ENCODE peak calls at places on chromosome 9, in four cellular contexts. One of them, this sample, is unnamed.

GRCh38 chr9:78273761-78274160 is 23.2 kb upstream of the PSAT1 start:
- DNase-seq in HepG2: no peak
- DNase-seq in A549: no peak
- DNase-seq in K562: no peak
- DNase-seq in this sample: no peak

GRCh38 chr9:21970800-21971620 is 23.2 kb downstream of the CDKN2A start:
- DNase-seq in HepG2: no peak
- DNase-seq in A549: no peak
- DNase-seq in K562: no peak
- DNase-seq in this sample: no peak

GRCh38 chr9:136808781-136809158 is 1.0 kb downstream of the RABL6 start:
- DNase-seq in HepG2: no peak
- DNase-seq in A549: no peak
- DNase-seq in K562: no peak
- DNase-seq in this sample: no peak

GRCh38 chr9:136671646-136672430 is 9.1 kb downstream of the EGFL7 start:
- DNase-seq in HepG2: no peak
- DNase-seq in A549: peak; percentile 78
- DNase-seq in K562: peak; percentile 68
- DNase-seq in this sample: no peak

GRCh38 chr9:36995927-36996471 is 38.1 kb downstream of the PAX5 start:
- DNase-seq in HepG2: peak; percentile 45
- DNase-seq in A549: peak; percentile 60
- DNase-seq in K562: peak; percentile 63
- DNase-seq in this sample: no peak

GRCh38 chr9:68844623-68845612 is 139.9 kb downstream of the PIP5K1B start:
- DNase-seq in HepG2: peak; percentile 25
- DNase-seq in A549: peak; percentile 16
- DNase-seq in K562: peak; percentile 47
- DNase-seq in this sample: no peak

GRCh38 chr9:137083418-137084004 is 3.3 kb upstream of the MAN1B1 start:
- DNase-seq in HepG2: peak; percentile 70
- DNase-seq in A549: peak; percentile 78
- DNase-seq in K562: peak; percentile 62
- DNase-seq in this sample: peak; percentile 66

GRCh38 chr9:127916665-127917581 is at the start of gene ST6GALNAC4:
- DNase-seq in HepG2: peak; percentile 70
- DNase-seq in A549: peak; percentile 74
- DNase-seq in K562: peak; percentile 98
- DNase-seq in this sample: no peak

GRCh38 chr9:136531186-136531903 is 14.5 kb downstream of the NOTCH1 start:
- DNase-seq in HepG2: no peak
- DNase-seq in A549: no peak
- DNase-seq in K562: no peak
- DNase-seq in this sample: no peak

GRCh38 chr9:36530224-36530623 is 42.5 kb upstream of the MELK start:
- DNase-seq in HepG2: no peak
- DNase-seq in A549: no peak
- DNase-seq in K562: no peak
- DNase-seq in this sample: no peak

GRCh38 chr9:109579191-109579948 is 81.3 kb upstream of the PTPN3 start:
- DNase-seq in HepG2: no peak
- DNase-seq in A549: no peak
- DNase-seq in K562: no peak
- DNase-seq in this sample: no peak

GRCh38 chr9:81814794-81815464 is 113.3 kb upstream of the SPATA31D4 start:
- DNase-seq in HepG2: no peak
- DNase-seq in A549: no peak
- DNase-seq in K562: no peak
- DNase-seq in this sample: peak; percentile 27

GRCh38 chr9:16335788-16336580 is 534.5 kb downstream of the BNC2 start:
- DNase-seq in HepG2: no peak
- DNase-seq in A549: peak; percentile 95
- DNase-seq in K562: no peak
- DNase-seq in this sample: no peak

GRCh38 chr9:95516736-95517558 is at the start of gene PTCH1:
- DNase-seq in HepG2: no peak
- DNase-seq in A549: peak; percentile 13
- DNase-seq in K562: peak; percentile 77
- DNase-seq in this sample: no peak

GRCh38 chr9:26261503-26262330 is 583.5 kb upstream of the TUSC1 start:
- DNase-seq in HepG2: no peak
- DNase-seq in A549: peak; percentile 9
- DNase-seq in K562: no peak
- DNase-seq in this sample: no peak

GRCh38 chr9:71302776-71303175 is 181.4 kb upstream of the TRPM3 start:
- DNase-seq in HepG2: no peak
- DNase-seq in A549: no peak
- DNase-seq in K562: no peak
- DNase-seq in this sample: no peak

GRCh38 chr9:121498150-121498486 is 1.5 kb downstream of the GGTA1 start:
- DNase-seq in HepG2: peak; percentile 67
- DNase-seq in A549: peak; percentile 94
- DNase-seq in K562: peak; percentile 74
- DNase-seq in this sample: peak; percentile 21

GRCh38 chr9:28378236-28378635 is 805.0 kb upstream of the C9orf72 start:
- DNase-seq in HepG2: no peak
- DNase-seq in A549: no peak
- DNase-seq in K562: no peak
- DNase-seq in this sample: no peak

GRCh38 chr9:34549407-34549732 is 26.6 kb upstream of the ENHO start:
- DNase-seq in HepG2: no peak
- DNase-seq in A549: no peak
- DNase-seq in K562: no peak
- DNase-seq in this sample: no peak

GRCh38 chr9:100213730-100214477 is 114.9 kb downstream of the INVS start:
- DNase-seq in HepG2: no peak
- DNase-seq in A549: no peak
- DNase-seq in K562: no peak
- DNase-seq in this sample: no peak

GRCh38 chr9:115133649-115134048 is 15.7 kb upstream of the TNC start:
- DNase-seq in HepG2: no peak
- DNase-seq in A549: no peak
- DNase-seq in K562: no peak
- DNase-seq in this sample: no peak

GRCh38 chr9:135766707-135767106 is 64.7 kb downstream of the KCNT1 start:
- DNase-seq in HepG2: no peak
- DNase-seq in A549: no peak
- DNase-seq in K562: no peak
- DNase-seq in this sample: no peak

GRCh38 chr9:9598723-9599122 is 1014.1 kb downstream of the PTPRD start:
- DNase-seq in HepG2: no peak
- DNase-seq in A549: no peak
- DNase-seq in K562: no peak
- DNase-seq in this sample: no peak

GRCh38 chr9:113772121-113772885 is 103.8 kb upstream of the ZNF618 start:
- DNase-seq in HepG2: no peak
- DNase-seq in A549: no peak
- DNase-seq in K562: no peak
- DNase-seq in this sample: no peak

GRCh38 chr9:91101598-91102168 is 260.0 kb downstream of the AUH start:
- DNase-seq in HepG2: no peak
- DNase-seq in A549: no peak
- DNase-seq in K562: no peak
- DNase-seq in this sample: no peak

GRCh38 chr9:131334568-131335105 is 45.1 kb downstream of the PLPP7 start:
- DNase-seq in HepG2: no peak
- DNase-seq in A549: no peak
- DNase-seq in K562: peak; percentile 25
- DNase-seq in this sample: no peak

GRCh38 chr9:90727498-90727897 is 74.1 kb upstream of the SYK start:
- DNase-seq in HepG2: no peak
- DNase-seq in A549: no peak
- DNase-seq in K562: no peak
- DNase-seq in this sample: no peak

GRCh38 chr9:97668485-97668884 is 28.7 kb downstream of the XPA start:
- DNase-seq in HepG2: no peak
- DNase-seq in A549: no peak
- DNase-seq in K562: no peak
- DNase-seq in this sample: no peak

GRCh38 chr9:117029341-117029740 is 342.2 kb downstream of the TRIM32 start:
- DNase-seq in HepG2: no peak
- DNase-seq in A549: no peak
- DNase-seq in K562: no peak
- DNase-seq in this sample: no peak

GRCh38 chr9:132114102-132114707 is 34.5 kb upstream of the MED27 start:
- DNase-seq in HepG2: peak; percentile 40
- DNase-seq in A549: peak; percentile 59
- DNase-seq in K562: peak; percentile 68
- DNase-seq in this sample: no peak

GRCh38 chr9:130931508-130932150 is 7.4 kb downstream of the FIBCD1 start:
- DNase-seq in HepG2: no peak
- DNase-seq in A549: no peak
- DNase-seq in K562: peak; percentile 70
- DNase-seq in this sample: peak; percentile 64

GRCh38 chr9:2260401-2261306 is 245.5 kb downstream of the SMARCA2 start:
- DNase-seq in HepG2: no peak
- DNase-seq in A549: peak; percentile 51
- DNase-seq in K562: no peak
- DNase-seq in this sample: no peak
- TF ChIP-seq CHD4 in HepG2: no peak
- TF ChIP-seq CHD4 in A549: no peak
- TF ChIP-seq CHD4 in K562: no peak
- TF ChIP-seq CHD4 in this sample: no peak

GRCh38 chr9:94511134-94511942 is 43.5 kb upstream of the PCAT7 start:
- DNase-seq in HepG2: peak; percentile 63
- DNase-seq in A549: no peak
- DNase-seq in K562: no peak
- DNase-seq in this sample: no peak

GRCh38 chr9:94511943-94512265 is 43.0 kb upstream of the PCAT7 start:
- DNase-seq in HepG2: no peak
- DNase-seq in A549: no peak
- DNase-seq in K562: no peak
- DNase-seq in this sample: no peak

GRCh38 chr9:94504358-94504757 is 50.5 kb upstream of the PCAT7 start:
- DNase-seq in HepG2: no peak
- DNase-seq in A549: no peak
- DNase-seq in K562: no peak
- DNase-seq in this sample: no peak

DNA sequence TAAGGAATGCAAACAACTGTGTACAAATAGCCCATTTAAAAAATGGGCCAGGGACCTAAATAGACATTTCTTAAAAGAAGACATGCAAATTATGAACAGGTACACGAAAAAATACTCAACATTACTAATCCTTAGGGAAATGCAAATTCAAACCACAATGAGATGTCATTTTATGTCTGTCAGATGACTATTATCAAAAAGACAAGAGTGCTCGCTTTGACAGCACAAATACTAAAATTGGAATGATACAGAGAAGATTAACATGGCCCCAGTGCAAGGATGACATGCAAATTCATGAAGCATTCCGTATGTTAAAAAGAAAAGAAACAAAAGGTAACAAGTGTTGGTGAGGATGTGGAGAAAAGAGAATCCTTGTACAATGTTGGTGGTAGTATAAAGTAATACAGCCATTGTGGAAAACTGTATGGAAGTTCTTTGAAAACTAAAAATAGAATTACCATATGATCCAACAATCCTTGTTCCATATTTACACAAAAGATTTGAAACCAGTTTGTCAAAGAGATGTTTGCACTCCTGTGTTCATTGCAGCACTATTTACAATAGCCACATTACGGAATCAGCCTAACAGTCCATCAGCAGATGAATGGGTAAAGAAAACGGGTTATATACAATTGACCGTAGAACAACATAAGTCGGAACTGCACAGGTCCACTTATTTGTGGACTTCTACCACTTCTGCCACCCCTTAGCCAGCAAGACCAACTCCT is 47.2 kb upstream of the PCAT7 start:
- DNase-seq in HepG2: peak; percentile 88
- DNase-seq in A549: no peak
- DNase-seq in K562: no peak
- DNase-seq in this sample: no peak
- TF ChIP-seq CEBPB in HepG2: peak; percentile 85
- TF ChIP-seq CEBPB in A549: no peak
- TF ChIP-seq CEBPB in K562: no peak
- TF ChIP-seq CEBPB in this sample: no peak

GRCh38 chr9:38227656-38228055 is 158.6 kb upstream of the SHB start:
- DNase-seq in HepG2: no peak
- DNase-seq in A549: no peak
- DNase-seq in K562: no peak
- DNase-seq in this sample: no peak
- TF ChIP-seq CHD4 in HepG2: no peak
- TF ChIP-seq CHD4 in A549: no peak
- TF ChIP-seq CHD4 in K562: no peak
- TF ChIP-seq CHD4 in this sample: no peak

GRCh38 chr9:33025572-33026347 is 687 bp downstream of the DNAJA1 start:
- DNase-seq in HepG2: peak; percentile 73
- DNase-seq in A549: no peak
- DNase-seq in K562: peak; percentile 71
- DNase-seq in this sample: no peak
- TF ChIP-seq CEBPB in HepG2: no peak
- TF ChIP-seq CEBPB in A549: no peak
- TF ChIP-seq CEBPB in K562: no peak
- TF ChIP-seq CEBPB in this sample: no peak

GRCh38 chr9:133256686-133257091 is 18.3 kb downstream of the ABO start:
- DNase-seq in HepG2: no peak
- DNase-seq in A549: no peak
- DNase-seq in K562: no peak
- DNase-seq in this sample: no peak

GRCh38 chr9:133257398-133258053 is 17.5 kb downstream of the ABO start:
- DNase-seq in HepG2: no peak
- DNase-seq in A549: no peak
- DNase-seq in K562: no peak
- DNase-seq in this sample: no peak

GRCh38 chr9:133260334-133261102 is 14.5 kb downstream of the ABO start:
- DNase-seq in HepG2: no peak
- DNase-seq in A549: no peak
- DNase-seq in K562: no peak
- DNase-seq in this sample: no peak

GRCh38 chr9:133256057-133256461 is 18.9 kb downstream of the ABO start:
- DNase-seq in HepG2: no peak
- DNase-seq in A549: no peak
- DNase-seq in K562: no peak
- DNase-seq in this sample: no peak

GRCh38 chr9:133258061-133259015 is 16.7 kb downstream of the ABO start:
- DNase-seq in HepG2: peak; percentile 34
- DNase-seq in A549: no peak
- DNase-seq in K562: no peak
- DNase-seq in this sample: no peak
- TF ChIP-seq CHD4 in HepG2: no peak
- TF ChIP-seq CHD4 in A549: no peak
- TF ChIP-seq CHD4 in K562: no peak
- TF ChIP-seq CHD4 in this sample: no peak

GRCh38 chr9:133203506-133204075 is 5.5 kb downstream of the OBP2B start:
- DNase-seq in HepG2: no peak
- DNase-seq in A549: no peak
- DNase-seq in K562: no peak
- DNase-seq in this sample: no peak
- TF ChIP-seq CEBPB in HepG2: no peak
- TF ChIP-seq CEBPB in A549: no peak
- TF ChIP-seq CEBPB in K562: no peak
- TF ChIP-seq CEBPB in this sample: no peak

GRCh38 chr9:123473226-123473625 is 117.2 kb downstream of the CRB2 start:
- DNase-seq in HepG2: no peak
- DNase-seq in A549: no peak
- DNase-seq in K562: no peak
- DNase-seq in this sample: no peak
- TF ChIP-seq CHD4 in HepG2: no peak
- TF ChIP-seq CHD4 in A549: no peak
- TF ChIP-seq CHD4 in K562: no peak
- TF ChIP-seq CHD4 in this sample: no peak

This sample was measured in GM12878.